ENCODE peak calls at places on chromosomes 2 and 18, in ten cellular contexts. Z is ovary, E is HL-60, F is cardiac fibroblast, K is HepG2, B is AG10803, S is tibial artery, I is adrenal gland, Q is stomach, W is A549. V is an unnamed sample.

GRCh38 chr2:26504002-26504401 is 26.1 kb upstream of the OTOF start:
- DNase-seq in Z (no peak), E (no peak), F (no peak), K (no peak), B (no peak), S (no peak), I (no peak), Q (no peak), W (no peak), V (no peak)

GRCh38 chr18:12838178-12838634 is 45.8 kb downstream of the PTPN2 start:
- DNase-seq in Z (peak), E (peak), F (peak), K (peak), B (peak), S (no peak), I (no peak), Q (peak), W (peak), V (no peak)

GRCh38 chr2:162574615-162575452 is 230.9 kb downstream of the GCA start:
- DNase-seq in Z (no peak), E (no peak), F (no peak), K (peak), B (no peak), S (no peak), I (no peak), Q (no peak), W (peak), V (no peak)

GRCh38 chr2:106542730-106543359 is 55.7 kb downstream of the CD8B2 start:
- DNase-seq in Z (peak), E (peak), F (peak), K (peak), B (peak), S (peak), I (peak), Q (peak), W (peak), V (peak)

GRCh38 chr2:166593403-166593802 is 99.4 kb upstream of the SCN7A start:
- DNase-seq in Z (no peak), E (no peak), F (peak), K (no peak), B (peak), S (no peak), I (no peak), Q (no peak), W (no peak), V (no peak)

GRCh38 chr2:24409700-24410556 is 49.6 kb upstream of the ITSN2 start:
- DNase-seq in Z (no peak), E (peak), F (peak), K (peak), B (peak), S (no peak), I (peak), Q (peak), W (peak), V (peak)

GRCh38 chr2:133486706-133487305 is 81.5 kb downstream of the NCKAP5 start:
- DNase-seq in Z (no peak), E (no peak), F (no peak), K (no peak), B (peak), S (no peak), I (no peak), Q (no peak), W (no peak), V (no peak)

GRCh38 chr2:127084611-127085031 is 22.3 kb downstream of the BIN1 start:
- DNase-seq in Z (no peak), E (no peak), F (no peak), K (no peak), B (no peak), S (no peak), I (no peak), Q (no peak), W (no peak), V (no peak)

GRCh38 chr2:47190188-47190818 is 35.2 kb upstream of the STPG4 start:
- DNase-seq in Z (no peak), E (no peak), F (no peak), K (no peak), B (peak), S (no peak), I (no peak), Q (no peak), W (peak), V (no peak)

GRCh38 chr2:118902279-118903028 is 39.5 kb upstream of the MARCO start:
- DNase-seq in Z (no peak), E (no peak), F (no peak), K (no peak), B (no peak), S (no peak), I (no peak), Q (no peak), W (no peak), V (no peak)

GRCh38 chr18:57533399-57533884 is 53.1 kb downstream of the FECH start:
- DNase-seq in Z (no peak), E (no peak), F (peak), K (peak), B (no peak), S (no peak), I (peak), Q (no peak), W (no peak), V (no peak)

GRCh38 chr18:46449033-46449432 is 208.0 kb downstream of the LOXHD1 start:
- DNase-seq in Z (no peak), E (no peak), F (no peak), K (no peak), B (no peak), S (no peak), I (no peak), Q (no peak), W (no peak), V (no peak)

GRCh38 chr2:237717366-237718276 is 81.0 kb upstream of the RBM44 start:
- DNase-seq in Z (no peak), E (no peak), F (no peak), K (no peak), B (no peak), S (no peak), I (peak), Q (no peak), W (no peak), V (no peak)

GRCh38 chr2:211899871-211900482 is 638.6 kb downstream of the ERBB4 start:
- DNase-seq in Z (no peak), E (no peak), F (no peak), K (no peak), B (no peak), S (no peak), I (no peak), Q (no peak), W (no peak), V (no peak)

GRCh38 chr18:76847926-76848325 is 25.6 kb downstream of the ZNF236 start:
- DNase-seq in Z (no peak), E (no peak), F (no peak), K (peak), B (no peak), S (no peak), I (no peak), Q (no peak), W (peak), V (no peak)

GRCh38 chr2:46169452-46169851 is 127.8 kb upstream of the EPAS1 start:
- DNase-seq in Z (no peak), E (no peak), F (no peak), K (no peak), B (no peak), S (no peak), I (no peak), Q (no peak), W (no peak), V (no peak)
- TF ChIP-seq CTCF in Z (no peak), E (no peak), F (no peak), K (no peak), B (no peak), S (no peak), I (no peak), Q (no peak), W (no peak), V (no peak)

GRCh38 chr2:37415128-37415817 is 70.8 kb downstream of the QPCT start:
- DNase-seq in Z (no peak), E (no peak), F (peak), K (no peak), B (peak), S (no peak), I (no peak), Q (no peak), W (peak), V (peak)
- TF ChIP-seq CTCF in Z (no peak), E (no peak), F (peak), K (no peak), B (peak), S (no peak), I (no peak), Q (no peak), W (peak), V (no peak)

DNA sequence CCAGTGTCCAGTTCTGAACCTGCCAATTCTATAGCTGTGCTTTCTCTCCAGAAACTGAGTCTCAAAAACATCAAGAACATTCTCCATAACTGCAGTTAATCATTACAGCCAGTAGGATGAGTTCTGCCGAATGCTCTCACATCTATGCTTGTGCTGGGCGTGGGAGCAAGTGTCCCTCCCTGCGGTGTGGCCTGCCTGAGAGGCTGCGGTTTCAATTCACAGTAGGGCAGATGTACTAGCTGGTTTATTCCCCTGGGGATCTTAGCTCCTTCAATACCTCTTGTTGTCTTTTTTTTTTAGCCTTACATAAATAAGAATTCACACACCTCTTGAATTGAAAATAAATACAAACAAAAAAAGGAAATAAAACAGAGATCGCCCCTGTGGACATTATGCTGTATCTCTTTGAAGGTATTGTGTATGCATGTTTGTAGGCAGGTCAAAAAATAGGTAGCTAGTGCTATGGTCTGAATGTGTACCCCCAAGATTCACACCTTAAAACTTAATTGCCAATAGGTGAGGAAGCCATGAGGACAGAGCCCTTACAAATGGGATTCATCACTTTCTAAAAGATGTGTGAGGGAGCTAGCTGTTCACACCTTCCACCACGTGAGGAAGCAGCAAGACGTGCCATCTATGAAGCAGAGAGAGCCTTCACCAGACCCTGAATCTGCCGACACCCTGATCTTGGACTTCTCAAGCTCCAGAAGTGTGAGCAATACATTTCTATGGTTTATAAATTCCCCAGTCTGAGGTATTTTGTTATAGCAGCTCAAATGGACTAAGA is 74.3 kb downstream of the BCL2L11 start:
- DNase-seq in Z (no peak), E (no peak), F (no peak), K (peak), B (no peak), S (no peak), I (no peak), Q (no peak), W (peak), V (peak)
- TF ChIP-seq CTCF in Z (no peak), E (no peak), F (no peak), K (peak), B (no peak), S (no peak), I (no peak), Q (no peak), W (no peak), V (no peak)

GRCh38 chr2:182870227-182870626 is 3.8 kb upstream of the FRZB start:
- DNase-seq in Z (no peak), E (no peak), F (no peak), K (peak), B (no peak), S (no peak), I (no peak), Q (peak), W (peak), V (peak)
- TF ChIP-seq CTCF in Z (no peak), E (no peak), F (peak), K (peak), B (no peak), S (no peak), I (peak), Q (peak), W (no peak), V (no peak)

DNA sequence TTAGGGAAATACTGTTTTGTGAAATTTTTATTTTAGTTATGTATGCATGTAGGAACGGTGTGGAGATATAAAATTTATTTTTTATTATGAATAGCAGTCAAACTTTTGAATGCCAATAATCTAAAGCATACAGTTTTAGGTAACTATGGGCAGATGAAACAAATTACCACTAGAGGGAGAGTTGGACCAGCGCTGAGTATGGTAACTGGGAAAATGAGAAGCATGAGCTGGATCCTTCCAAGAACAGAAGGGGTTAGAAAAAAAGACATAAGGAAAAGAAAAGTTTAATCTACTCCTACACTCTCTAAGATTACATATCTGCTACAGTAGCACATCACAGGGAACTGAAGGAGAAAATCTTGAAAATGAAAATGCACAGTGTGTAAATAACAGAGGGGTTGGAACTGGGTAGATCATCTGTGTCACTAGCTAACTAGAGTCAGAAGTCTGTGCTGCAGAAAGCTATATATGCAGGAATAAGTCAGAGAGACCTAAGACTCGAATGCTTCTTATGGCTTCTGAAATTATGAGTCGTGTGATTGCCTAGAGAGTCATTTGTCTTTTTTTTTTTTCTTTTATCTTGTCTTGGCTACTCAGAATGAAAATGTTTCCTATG is 15.6 kb downstream of the REG3G start:
- DNase-seq in Z (no peak), E (no peak), F (no peak), K (peak), B (no peak), S (no peak), I (no peak), Q (no peak), W (peak), V (no peak)
- TF ChIP-seq CTCF in Z (no peak), E (peak), F (no peak), K (peak), B (no peak), S (no peak), I (peak), Q (peak), W (peak), V (no peak)

GRCh38 chr2:223696719-223697118 is 94.6 kb upstream of the SCG2 start:
- DNase-seq in Z (no peak), E (no peak), F (no peak), K (peak), B (no peak), S (no peak), I (no peak), Q (no peak), W (peak), V (no peak)

GRCh38 chr2:223700221-223700620 is 98.1 kb upstream of the SCG2 start:
- DNase-seq in Z (no peak), E (no peak), F (no peak), K (no peak), B (no peak), S (no peak), I (no peak), Q (no peak), W (no peak), V (no peak)

GRCh38 chr2:223697316-223697875 is 95.2 kb upstream of the SCG2 start:
- DNase-seq in Z (no peak), E (no peak), F (no peak), K (no peak), B (peak), S (no peak), I (no peak), Q (no peak), W (no peak), V (no peak)

GRCh38 chr2:223701761-223702160 is 99.6 kb upstream of the SCG2 start:
- DNase-seq in Z (no peak), E (no peak), F (no peak), K (no peak), B (no peak), S (no peak), I (no peak), Q (no peak), W (no peak), V (no peak)

GRCh38 chr2:223697921-223698645 is 95.9 kb upstream of the SCG2 start:
- DNase-seq in Z (no peak), E (no peak), F (no peak), K (no peak), B (no peak), S (no peak), I (no peak), Q (no peak), W (peak), V (no peak)
- TF ChIP-seq CTCF in Z (no peak), E (no peak), F (no peak), K (peak), B (no peak), S (no peak), I (no peak), Q (no peak), W (no peak), V (no peak)